ENCODE peak calls at places on chromosomes 16 and 17, in six cellular contexts. K is fibroblast of lung, D is trophoblast cell, F is colonic mucosa, J is HCT116, G is IMR-90. M is an unnamed sample.
A peak's percentile ranks its signal among the peaks of the same experiment; 100 is the strongest.

GRCh38 chr17:61412860-61413653 is 13.4 kb downstream of the TBX2 start:
- DNase-seq in K (no peak), D (no peak), F (peak; percentile 16), J (no peak), G (no peak), M (peak; percentile 52)

GRCh38 chr17:80210348-80211108 is 9.6 kb downstream of the SGSH start:
- DNase-seq in K (no peak), D (no peak), F (no peak), J (no peak), G (no peak), M (no peak)

GRCh38 chr17:33225509-33225908 is 67.6 kb downstream of the ASIC2 start:
- DNase-seq in K (no peak), D (no peak), F (no peak), J (no peak), G (no peak), M (no peak)

GRCh38 chr16:10312023-10312422 is 73.8 kb upstream of the ATF7IP2 start:
- DNase-seq in K (no peak), D (no peak), F (no peak), J (no peak), G (no peak), M (no peak)

GRCh38 chr17:78759203-78759968 is 22.7 kb downstream of the CYTH1 start:
- DNase-seq in K (peak; percentile 76), D (no peak), F (no peak), J (no peak), G (peak; percentile 43), M (peak; percentile 34)

GRCh38 chr16:72285728-72286127 is 113.8 kb upstream of the PMFBP1 start:
- DNase-seq in K (peak; percentile 20), D (no peak), F (no peak), J (no peak), G (peak; percentile 11), M (no peak)

GRCh38 chr17:81844327-81844851 is 9.5 kb upstream of the PPP1R27 start:
- DNase-seq in K (no peak), D (no peak), F (no peak), J (no peak), G (no peak), M (no peak)

GRCh38 chr16:70608516-70608915 is 37.8 kb upstream of the IL34 start:
- DNase-seq in K (no peak), D (no peak), F (no peak), J (no peak), G (no peak), M (no peak)

GRCh38 chr17:57620576-57620975 is 124.5 kb downstream of the CCDC182 start:
- DNase-seq in K (no peak), D (no peak), F (no peak), J (no peak), G (no peak), M (no peak)

GRCh38 chr17:57499648-57500049 is 243.3 kb downstream of the MSI2 start:
- DNase-seq in K (peak; percentile 63), D (no peak), F (no peak), J (no peak), G (no peak), M (no peak)

GRCh38 chr17:69061901-69062556 is 1.3 kb upstream of the ABCA9 start:
- DNase-seq in K (no peak), D (no peak), F (no peak), J (no peak), G (no peak), M (no peak)

GRCh38 chr16:87789437-87790277 is 23.9 kb upstream of the KLHDC4 start:
- DNase-seq in K (peak; percentile 76), D (peak; percentile 99), F (no peak), J (no peak), G (peak; percentile 86), M (peak; percentile 58)

GRCh38 chr16:84932691-84933090 is 78.6 kb downstream of the ZDHHC7 start:
- DNase-seq in K (no peak), D (no peak), F (no peak), J (no peak), G (no peak), M (no peak)

GRCh38 chr16:47073223-47074155 is 70.3 kb downstream of the NETO2 start:
- DNase-seq in K (no peak), D (no peak), F (peak; percentile 53), J (no peak), G (no peak), M (peak; percentile 16)

GRCh38 chr16:52074133-52074532 is 472.8 kb downstream of the TOX3 start:
- DNase-seq in K (no peak), D (no peak), F (no peak), J (no peak), G (no peak), M (no peak)

GRCh38 chr17:74442670-74443515 is 11.0 kb downstream of the GPRC5C start:
- DNase-seq in K (no peak), D (no peak), F (peak; percentile 94), J (peak; percentile 89), G (no peak), M (no peak)

GRCh38 chr16:73713817-73714495 is 582.7 kb upstream of the PSMD7 start:
- DNase-seq in K (no peak), D (peak; percentile 15), F (peak; percentile 32), J (peak; percentile 27), G (peak; percentile 4), M (peak; percentile 26)

GRCh38 chr17:61000911-61001310 is 323.3 kb downstream of the BCAS3 start:
- DNase-seq in K (peak; percentile 53), D (no peak), F (no peak), J (no peak), G (peak; percentile 81), M (peak; percentile 70)

GRCh38 chr17:61411944-61412859 is 12.6 kb downstream of the TBX2 start:
- DNase-seq in K (peak; percentile 80), D (peak; percentile 64), F (peak; percentile 79), J (peak; percentile 49), G (peak; percentile 75), M (peak; percentile 95)

GRCh38 chr16:83886199-83886971 is 12.5 kb upstream of the MLYCD start:
- DNase-seq in K (no peak), D (no peak), F (no peak), J (no peak), G (no peak), M (no peak)

GRCh38 chr16:83887088-83887487 is 11.8 kb upstream of the MLYCD start:
- DNase-seq in K (no peak), D (no peak), F (no peak), J (peak; percentile 31), G (no peak), M (no peak)

GRCh38 chr16:83887564-83887963 is 11.4 kb upstream of the MLYCD start:
- DNase-seq in K (no peak), D (no peak), F (no peak), J (no peak), G (no peak), M (no peak)

GRCh38 chr16:83890359-83890758 is 8.6 kb upstream of the MLYCD start:
- DNase-seq in K (no peak), D (no peak), F (no peak), J (no peak), G (no peak), M (no peak)

GRCh38 chr16:83888672-83889044 is 10.3 kb upstream of the MLYCD start:
- DNase-seq in K (no peak), D (no peak), F (no peak), J (no peak), G (no peak), M (no peak)
- H3K4me3 ChIP-seq in K (no peak overlapping the region), D (no peak overlapping the region), F (no peak overlapping the region), J (no peak overlapping the region), G (no peak overlapping the region), M (no peak overlapping the region)

DNA sequence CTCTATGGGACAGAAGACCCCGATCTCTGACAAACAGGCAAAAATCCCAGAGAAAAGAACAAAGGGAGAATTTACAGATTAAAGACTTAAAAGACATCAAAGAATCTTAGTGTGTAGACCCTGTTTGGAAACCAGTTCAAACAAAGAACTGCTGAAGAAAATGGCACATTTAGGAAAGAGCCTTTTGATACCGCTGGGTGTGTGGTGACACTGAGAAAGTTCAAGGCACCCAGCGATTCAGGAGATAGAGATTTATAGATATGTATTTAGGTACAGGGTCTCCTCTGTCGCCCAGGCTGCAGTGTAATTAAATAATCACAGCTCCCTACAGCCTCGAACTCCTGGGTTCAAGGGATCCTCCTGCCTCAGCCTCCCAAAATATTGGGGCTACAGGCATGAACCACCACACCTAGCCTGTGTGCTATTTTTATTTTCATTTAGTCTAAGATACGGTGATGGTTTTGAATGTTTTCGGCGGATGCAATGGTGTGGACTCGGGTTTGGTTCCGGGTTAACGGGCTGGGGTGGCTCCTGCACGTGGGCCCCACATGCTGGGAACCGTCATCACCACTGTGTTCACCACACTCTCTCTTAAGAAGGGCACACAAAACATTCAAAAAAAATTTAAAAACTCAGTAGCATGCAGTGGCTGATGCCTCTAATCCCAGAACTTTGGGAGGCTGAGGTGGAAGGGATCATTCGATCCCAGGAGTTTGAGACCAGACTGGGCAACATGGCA is 114.0 kb downstream of the ZNF778 start:
- DNase-seq in K (no peak), D (no peak), F (no peak), J (no peak), G (no peak), M (no peak)
- H3K9ac ChIP-seq in K (no peak overlapping the region), D (no peak overlapping the region), F (no peak overlapping the region), J (no peak overlapping the region), G (no peak overlapping the region), M (no peak overlapping the region)

DNA sequence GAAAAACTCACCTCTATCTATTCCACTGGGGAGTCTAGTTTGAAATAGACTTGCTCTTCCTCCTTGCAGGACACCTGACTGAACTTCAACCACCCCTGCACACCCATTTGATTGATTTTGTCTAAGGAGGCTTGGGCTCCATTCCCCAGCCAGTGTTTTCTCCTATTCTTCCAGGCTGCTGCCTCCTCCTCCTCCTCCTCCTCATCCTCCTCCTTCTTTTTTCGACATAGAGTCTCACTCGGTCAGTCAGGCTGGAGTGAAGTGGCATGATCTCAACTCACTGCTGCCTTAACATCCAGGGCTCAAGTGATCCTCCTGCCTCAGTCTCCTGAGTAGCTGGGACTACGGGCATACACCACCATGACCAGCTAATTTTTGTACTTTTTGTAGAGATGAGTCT is 1.8 kb upstream of the DLX4 start:
- DNase-seq in K (no peak), D (no peak), F (no peak), J (no peak), G (no peak), M (no peak)
- H3K4me1 ChIP-seq in K (peaks cover 5% of the 10 kb centered on the region), D (peaks cover 28% of the 10 kb centered on the region), F (peaks cover 10% of the 10 kb centered on the region), J (peaks cover 30% of the 10 kb centered on the region), G (no peaks in the 10 kb centered on the region), M (peaks cover 9% of the 10 kb centered on the region)

GRCh38 chr17:6558932-6559752 is 2.8 kb upstream of the PITPNM3 start:
- DNase-seq in K (no peak), D (no peak), F (no peak), J (no peak), G (no peak), M (no peak)

GRCh38 chr17:6556121-6557039 is at the start of gene PITPNM3:
- DNase-seq in K (no peak), D (no peak), F (peak; percentile 42), J (no peak), G (no peak), M (peak; percentile 59)

GRCh38 chr17:6558276-6558675 is 1.9 kb upstream of the PITPNM3 start:
- DNase-seq in K (no peak), D (no peak), F (no peak), J (no peak), G (no peak), M (no peak)

GRCh38 chr17:6555331-6556120 is 829 bp downstream of the PITPNM3 start:
- DNase-seq in K (peak; percentile 65), D (no peak), F (peak; percentile 73), J (no peak), G (peak; percentile 39), M (peak; percentile 63)

DNA sequence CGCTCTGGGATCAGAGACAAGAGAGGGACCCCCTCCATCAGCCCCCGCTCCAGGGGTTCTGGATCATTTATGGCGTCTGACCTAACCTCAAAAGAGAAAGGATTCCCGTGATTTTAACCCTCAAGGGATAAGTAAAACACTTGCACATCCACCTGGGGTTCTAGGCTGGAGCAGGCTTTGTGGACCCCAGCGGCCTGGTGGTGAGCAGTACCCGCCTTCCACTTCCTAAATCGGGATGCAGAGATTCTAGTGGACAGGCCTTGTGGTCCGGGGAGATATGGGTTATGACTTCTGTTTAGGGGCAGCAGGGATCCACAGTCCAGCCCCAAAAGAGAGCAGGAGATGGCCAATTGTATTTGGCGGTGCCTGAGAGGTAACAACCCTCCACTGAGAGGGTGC is 684 bp upstream of the PITPNM3 start:
- DNase-seq in K (no peak), D (no peak), F (no peak), J (no peak), G (no peak), M (no peak)
- H3K4me3 ChIP-seq in K (no peak overlapping the region), D (no peak overlapping the region), F (no peak overlapping the region), J (peak overlapping the region; percentile 28), G (no peak overlapping the region), M (peak overlapping the region; percentile 47)

M was measured in adipocyte.